ENCODE peak calls at places on chromosomes 5 and 9, in five cellular contexts. N is HCT116, G is SK-N-SH, E is K562, H is HepG2. Z is an unnamed sample.

GRCh38 chr9:23683021-23683431 is 143.0 kb downstream of the ELAVL2 start:
- DNase-seq in N (no peak), G (no peak), E (no peak), H (no peak), Z (no peak)

GRCh38 chr9:87656485-87656884 is 69.4 kb upstream of the CTSL start:
- DNase-seq in N (no peak), G (no peak), E (no peak), H (no peak), Z (no peak)

GRCh38 chr5:136011427-136012001 is 17.3 kb upstream of the TGFBI start:
- DNase-seq in N (peak; percentile 16), G (no peak), E (no peak), H (no peak), Z (no peak)

GRCh38 chr5:35009657-35010056 is 38.1 kb downstream of the AGXT2 start:
- DNase-seq in N (no peak), G (no peak), E (no peak), H (no peak), Z (no peak)

GRCh38 chr5:640461-641330 is 28.6 kb downstream of the CEP72 start:
- DNase-seq in N (no peak), G (no peak), E (no peak), H (no peak), Z (no peak)

GRCh38 chr5:125005287-125005686 is 258.8 kb upstream of the ZNF608 start:
- DNase-seq in N (no peak), G (peak; percentile 12), E (no peak), H (no peak), Z (no peak)

GRCh38 chr5:94983861-94984535 is 300.9 kb downstream of the MCTP1 start:
- DNase-seq in N (no peak), G (no peak), E (no peak), H (no peak), Z (no peak)

GRCh38 chr5:83577036-83577636 is 105.6 kb downstream of the VCAN start:
- DNase-seq in N (peak; percentile 73), G (no peak), E (no peak), H (peak; percentile 91), Z (no peak)

GRCh38 chr9:35079041-35079425 is 709 bp downstream of the FANCG start:
- DNase-seq in N (no peak), G (peak; percentile 27), E (no peak), H (no peak), Z (no peak)

GRCh38 chr9:72132052-72132451 is 17.2 kb upstream of the GDA start:
- DNase-seq in N (no peak), G (no peak), E (no peak), H (no peak), Z (no peak)

GRCh38 chr9:134322781-134323241 is 3.4 kb upstream of the RXRA start:
- DNase-seq in N (no peak), G (no peak), E (no peak), H (no peak), Z (no peak)

GRCh38 chr9:5569357-5569756 is 59.0 kb downstream of the PDCD1LG2 start:
- DNase-seq in N (no peak), G (no peak), E (no peak), H (no peak), Z (no peak)

GRCh38 chr9:129891519-129891918 is 56.3 kb downstream of the USP20 start:
- DNase-seq in N (no peak), G (no peak), E (no peak), H (no peak), Z (no peak)
- TF ChIP-seq JUND in N (no peak), G (no peak), E (no peak), H (no peak), Z (no peak)

DNA sequence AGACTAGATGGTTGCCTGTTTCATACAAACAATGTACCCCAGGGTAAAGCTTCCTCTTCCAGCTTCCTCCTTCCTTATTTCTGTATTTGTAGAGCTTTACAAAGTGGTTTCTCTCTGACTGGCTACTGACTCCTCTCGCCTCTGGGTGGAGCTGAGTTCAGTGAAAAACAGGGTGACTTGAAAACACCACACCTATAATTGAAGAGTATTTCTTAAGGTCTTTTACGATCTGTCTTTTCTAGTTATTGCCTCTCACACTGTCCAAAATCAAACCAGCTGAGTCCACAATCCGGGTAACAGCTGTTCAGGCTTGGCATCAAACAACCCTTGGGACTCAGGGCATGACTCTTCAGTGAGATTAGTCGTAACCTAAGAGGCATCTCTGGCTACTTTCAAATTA is 200.4 kb downstream of the ARRDC3 start:
- DNase-seq in N (no peak), G (no peak), E (no peak), H (no peak), Z (no peak)
- TF ChIP-seq JUND in N (no peak), G (no peak), E (no peak), H (no peak), Z (no peak)

DNA sequence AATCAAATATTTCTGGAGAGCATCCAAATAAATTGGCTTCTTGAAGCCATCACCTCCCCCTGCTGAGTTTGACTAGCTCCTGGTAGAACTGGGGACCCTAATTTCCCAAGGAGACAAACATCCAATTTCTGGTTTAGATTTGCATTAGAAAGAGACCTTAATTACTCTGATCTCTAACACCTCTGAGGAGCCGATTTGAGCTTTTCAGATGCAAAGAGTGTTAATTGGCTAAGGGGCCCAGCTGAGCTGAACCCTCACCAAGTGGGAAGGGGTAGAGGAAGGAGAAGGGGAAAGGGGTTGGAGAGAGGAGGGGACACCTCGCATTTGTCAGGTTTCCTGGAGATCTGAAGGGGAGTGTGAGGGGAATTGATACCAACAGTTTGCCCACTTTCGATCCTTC is 145.4 kb upstream of the SHB start:
- DNase-seq in N (no peak), G (peak; percentile 42), E (no peak), H (no peak), Z (no peak)
- TF ChIP-seq JUND in N (no peak), G (no peak), E (no peak), H (no peak), Z (no peak)

DNA sequence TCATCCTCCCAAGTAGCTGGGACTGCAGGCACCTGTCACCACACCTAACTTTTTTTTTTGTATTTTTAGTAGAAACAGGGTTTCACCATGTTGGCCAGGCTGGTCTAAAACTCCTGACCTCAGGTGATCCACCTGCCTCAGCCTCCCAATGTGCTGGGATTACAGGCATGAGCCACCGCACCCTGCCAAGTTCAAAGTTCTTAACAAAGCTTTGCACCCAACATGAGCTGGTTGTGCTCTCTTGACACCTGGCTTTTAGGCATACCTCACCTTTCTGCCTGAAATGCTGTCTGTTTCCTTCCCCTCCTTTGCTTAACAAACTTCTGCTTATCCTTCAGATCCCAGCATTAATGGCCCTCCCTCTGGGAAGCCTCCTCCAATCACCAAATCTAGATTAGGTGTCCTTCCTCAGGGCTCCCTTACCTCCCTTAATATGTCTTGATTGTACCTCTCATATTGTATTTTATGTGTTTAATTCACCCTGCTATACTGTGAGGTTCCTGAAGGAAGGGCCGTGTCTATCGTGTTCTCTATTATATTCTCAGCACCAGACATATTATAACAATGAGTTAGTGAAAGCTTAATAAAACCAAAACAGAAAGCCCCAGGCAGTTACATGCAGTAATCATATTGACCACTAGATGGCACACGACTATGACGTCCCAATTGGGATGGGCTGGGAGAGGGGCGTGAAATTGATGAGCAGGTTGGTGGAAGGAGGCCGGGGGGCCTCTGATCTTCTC is 62.9 kb upstream of the PPARGC1B start:
- DNase-seq in N (peak; percentile 57), G (peak; percentile 69), E (peak; percentile 65), H (peak; percentile 25), Z (no peak)
- TF ChIP-seq JUND in N (no peak), G (no peak), E (no peak), H (no peak), Z (no peak)

GRCh38 chr5:6961123-6961522 is 247.9 kb downstream of the TENT4A start:
- DNase-seq in N (no peak), G (no peak), E (no peak), H (no peak), Z (no peak)

DNA sequence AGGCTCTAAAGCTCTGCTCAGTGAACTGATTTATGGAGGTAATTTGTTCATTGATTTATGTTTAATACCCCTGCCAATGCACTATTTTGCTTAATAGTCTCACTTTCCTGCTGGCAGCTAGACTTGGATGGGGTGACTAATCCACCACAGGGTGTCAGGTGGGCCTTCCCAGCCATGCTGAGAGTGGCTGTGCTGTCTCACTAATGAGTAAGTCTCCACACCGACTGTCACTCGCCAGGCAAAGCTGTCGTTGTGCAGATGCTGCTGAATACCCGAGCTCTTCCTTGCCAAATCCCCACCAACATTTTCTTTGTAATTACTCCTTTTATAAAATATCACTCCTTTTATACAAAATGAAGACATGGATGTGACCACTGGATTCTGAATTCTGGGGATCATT is 249.0 kb downstream of the TENT4A start:
- DNase-seq in N (no peak), G (no peak), E (no peak), H (no peak), Z (no peak)
- TF ChIP-seq JUND in N (no peak), G (no peak), E (no peak), H (no peak), Z (no peak)

DNA sequence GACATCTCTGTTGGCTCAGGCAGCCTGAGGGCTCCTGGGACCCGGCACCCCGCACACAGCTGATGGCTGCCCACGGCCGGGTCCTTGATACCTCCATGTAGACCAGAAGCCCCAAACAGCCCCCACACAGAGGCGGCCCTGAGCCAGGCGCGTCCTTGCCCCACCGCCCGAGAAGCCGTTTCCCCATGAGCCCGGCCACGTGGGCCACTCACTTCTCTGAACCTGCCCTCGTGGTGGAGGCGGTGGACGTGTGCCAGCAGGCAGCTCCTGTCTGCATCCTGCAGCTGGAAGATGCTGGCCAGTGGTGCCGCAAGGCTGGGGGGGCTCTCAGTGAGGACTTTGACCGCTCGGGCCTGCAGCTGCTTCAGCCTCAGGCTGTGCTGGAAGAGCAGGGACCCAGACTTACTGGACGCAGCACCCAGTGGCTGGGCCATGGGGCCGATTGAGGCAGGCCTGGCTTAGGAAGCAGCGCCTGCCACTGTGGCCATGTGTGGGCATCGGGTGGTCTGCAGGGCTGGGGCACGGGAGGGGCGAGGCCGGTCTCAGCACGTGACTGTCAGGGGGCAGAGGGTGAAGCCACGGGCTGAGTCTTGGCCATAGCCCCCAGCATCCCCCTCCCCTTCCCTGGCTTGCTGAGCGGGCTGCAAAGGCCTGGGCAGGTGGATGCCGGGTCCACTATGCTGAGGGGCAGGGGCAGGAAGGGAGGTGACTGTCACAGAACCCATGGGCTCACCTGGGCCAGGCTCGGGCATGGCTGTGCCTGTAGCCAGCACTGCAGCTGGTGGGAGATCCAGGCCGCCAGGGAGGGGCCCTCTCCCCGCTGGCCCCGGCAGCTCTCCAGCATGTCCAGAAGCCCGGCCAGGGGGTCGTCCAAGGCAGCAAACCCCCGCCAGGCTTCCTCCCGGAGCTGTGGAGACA is 50.0 kb downstream of the EXD3 start:
- DNase-seq in N (no peak), G (no peak), E (no peak), H (no peak), Z (no peak)
- TF ChIP-seq JUND in N (no peak), G (no peak), E (no peak), H (no peak), Z (no peak)

DNA sequence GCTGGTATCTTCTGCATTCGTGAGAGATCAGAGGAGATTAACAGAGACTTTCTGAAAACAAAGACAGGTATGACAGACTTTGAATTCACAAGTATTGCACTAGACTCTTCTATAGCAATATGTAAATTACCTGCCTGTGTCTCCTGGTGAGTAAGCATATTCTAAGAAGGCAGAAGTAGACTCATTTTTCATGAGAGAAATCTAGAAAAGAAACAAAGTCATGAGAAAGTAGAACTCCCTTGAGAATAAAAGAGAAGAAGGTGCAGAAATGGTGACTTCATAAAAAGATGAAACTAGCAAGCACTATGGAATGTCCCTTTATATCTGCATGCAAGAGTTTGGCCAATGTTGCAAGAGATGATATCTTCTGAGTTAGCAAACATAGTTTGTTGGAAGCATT is 419.8 kb downstream of the DMRT2 start:
- DNase-seq in N (no peak), G (no peak), E (no peak), H (no peak), Z (no peak)
- TF ChIP-seq JUND in N (no peak), G (no peak), E (no peak), H (no peak), Z (no peak)